ENCODE peak calls at places on chromosomes 7 and 10, in six cellular contexts. One of them, this sample, is unnamed.

GRCh38 chr10:129946868-129947267 is 17.2 kb downstream of the EBF3 start:
- DNase-seq in IMR-90: no peak
- DNase-seq in PC-9: no peak
- DNase-seq in K562: no peak
- DNase-seq in breast epithelium: no peak
- DNase-seq in thoracic aorta: no peak
- DNase-seq in this sample: no peak

GRCh38 chr7:94182066-94182465 is 177.9 kb upstream of the BET1 start:
- DNase-seq in IMR-90: peak; percentile 98
- DNase-seq in PC-9: no peak
- DNase-seq in K562: no peak
- DNase-seq in breast epithelium: no peak
- DNase-seq in thoracic aorta: no peak
- DNase-seq in this sample: peak; percentile 66

GRCh38 chr7:117072620-117073118 is 119.4 kb downstream of the ST7 start:
- DNase-seq in IMR-90: peak; percentile 71
- DNase-seq in PC-9: no peak
- DNase-seq in K562: no peak
- DNase-seq in breast epithelium: peak; percentile 77
- DNase-seq in thoracic aorta: peak; percentile 52
- DNase-seq in this sample: no peak

GRCh38 chr7:485188-486081 is 34.2 kb downstream of the PDGFA start:
- DNase-seq in IMR-90: peak; percentile 26
- DNase-seq in PC-9: no peak
- DNase-seq in K562: peak; percentile 60
- DNase-seq in breast epithelium: peak; percentile 85
- DNase-seq in thoracic aorta: no peak
- DNase-seq in this sample: no peak

GRCh38 chr10:48595533-48595932 is 9.3 kb downstream of the ARHGAP22 start:
- DNase-seq in IMR-90: no peak
- DNase-seq in PC-9: no peak
- DNase-seq in K562: no peak
- DNase-seq in breast epithelium: no peak
- DNase-seq in thoracic aorta: no peak
- DNase-seq in this sample: no peak

GRCh38 chr7:55983537-55983936 is 19.2 kb downstream of the NIPSNAP2 start:
- DNase-seq in IMR-90: no peak
- DNase-seq in PC-9: no peak
- DNase-seq in K562: no peak
- DNase-seq in breast epithelium: no peak
- DNase-seq in thoracic aorta: no peak
- DNase-seq in this sample: no peak

GRCh38 chr10:124095096-124095495 is 1.7 kb upstream of the CHST15 start:
- DNase-seq in IMR-90: no peak
- DNase-seq in PC-9: no peak
- DNase-seq in K562: no peak
- DNase-seq in breast epithelium: no peak
- DNase-seq in thoracic aorta: no peak
- DNase-seq in this sample: no peak

GRCh38 chr10:89535185-89536012 is at the start of gene SLC16A12:
- DNase-seq in IMR-90: no peak
- DNase-seq in PC-9: no peak
- DNase-seq in K562: no peak
- DNase-seq in breast epithelium: no peak
- DNase-seq in thoracic aorta: no peak
- DNase-seq in this sample: no peak

GRCh38 chr7:47292832-47293309 is 289.0 kb downstream of the TNS3 start:
- DNase-seq in IMR-90: peak; percentile 51
- DNase-seq in PC-9: no peak
- DNase-seq in K562: no peak
- DNase-seq in breast epithelium: no peak
- DNase-seq in thoracic aorta: no peak
- DNase-seq in this sample: no peak

GRCh38 chr10:72261323-72262018 is 12.3 kb upstream of the DDIT4 start:
- DNase-seq in IMR-90: no peak
- DNase-seq in PC-9: peak; percentile 76
- DNase-seq in K562: peak; percentile 54
- DNase-seq in breast epithelium: no peak
- DNase-seq in thoracic aorta: no peak
- DNase-seq in this sample: no peak

GRCh38 chr7:47819054-47819920 is 129.0 kb downstream of the PKD1L1 start:
- DNase-seq in IMR-90: peak; percentile 82
- DNase-seq in PC-9: peak; percentile 83
- DNase-seq in K562: peak; percentile 53
- DNase-seq in breast epithelium: peak; percentile 66
- DNase-seq in thoracic aorta: no peak
- DNase-seq in this sample: peak; percentile 23

GRCh38 chr7:28179081-28180030 is 1.2 kb downstream of the JAZF1 start:
- DNase-seq in IMR-90: no peak
- DNase-seq in PC-9: peak; percentile 46
- DNase-seq in K562: peak; percentile 81
- DNase-seq in breast epithelium: peak; percentile 47
- DNase-seq in thoracic aorta: no peak
- DNase-seq in this sample: no peak

GRCh38 chr10:99685232-99686041 is 26.1 kb downstream of the ENTPD7 start:
- DNase-seq in IMR-90: no peak
- DNase-seq in PC-9: no peak
- DNase-seq in K562: no peak
- DNase-seq in breast epithelium: no peak
- DNase-seq in thoracic aorta: no peak
- DNase-seq in this sample: no peak

GRCh38 chr10:7409045-7409731 is 1.6 kb downstream of the SFMBT2 start:
- DNase-seq in IMR-90: no peak
- DNase-seq in PC-9: no peak
- DNase-seq in K562: peak; percentile 41
- DNase-seq in breast epithelium: no peak
- DNase-seq in thoracic aorta: no peak
- DNase-seq in this sample: no peak

GRCh38 chr7:25662881-25663588 is 434.7 kb upstream of the NPVF start:
- DNase-seq in IMR-90: no peak
- DNase-seq in PC-9: no peak
- DNase-seq in K562: no peak
- DNase-seq in breast epithelium: peak; percentile 60
- DNase-seq in thoracic aorta: no peak
- DNase-seq in this sample: no peak

GRCh38 chr10:121033371-121033770 is 182.2 kb downstream of the WDR11 start:
- DNase-seq in IMR-90: no peak
- DNase-seq in PC-9: no peak
- DNase-seq in K562: no peak
- DNase-seq in breast epithelium: no peak
- DNase-seq in thoracic aorta: no peak
- DNase-seq in this sample: no peak

GRCh38 chr7:24427048-24427447 is 143.1 kb downstream of the NPY start:
- DNase-seq in IMR-90: no peak
- DNase-seq in PC-9: no peak
- DNase-seq in K562: no peak
- DNase-seq in breast epithelium: no peak
- DNase-seq in thoracic aorta: no peak
- DNase-seq in this sample: no peak

GRCh38 chr10:63716174-63716573 is 195.0 kb downstream of the REEP3 start:
- DNase-seq in IMR-90: no peak
- DNase-seq in PC-9: no peak
- DNase-seq in K562: no peak
- DNase-seq in breast epithelium: no peak
- DNase-seq in thoracic aorta: no peak
- DNase-seq in this sample: no peak

GRCh38 chr10:100008708-100009282 is 952 bp downstream of the DNMBP start:
- DNase-seq in IMR-90: no peak
- DNase-seq in PC-9: no peak
- DNase-seq in K562: no peak
- DNase-seq in breast epithelium: no peak
- DNase-seq in thoracic aorta: no peak
- DNase-seq in this sample: no peak

GRCh38 chr7:2603388-2603965 is 28.3 kb upstream of the TTYH3 start:
- DNase-seq in IMR-90: no peak
- DNase-seq in PC-9: no peak
- DNase-seq in K562: no peak
- DNase-seq in breast epithelium: no peak
- DNase-seq in thoracic aorta: no peak
- DNase-seq in this sample: no peak

GRCh38 chr7:106421181-106421762 is 136.5 kb upstream of the NAMPT start:
- DNase-seq in IMR-90: peak; percentile 95
- DNase-seq in PC-9: no peak
- DNase-seq in K562: no peak
- DNase-seq in breast epithelium: peak; percentile 69
- DNase-seq in thoracic aorta: peak; percentile 43
- DNase-seq in this sample: no peak

GRCh38 chr7:100366411-100367250 is 6.7 kb upstream of the PILRA start:
- DNase-seq in IMR-90: no peak
- DNase-seq in PC-9: no peak
- DNase-seq in K562: no peak
- DNase-seq in breast epithelium: no peak
- DNase-seq in thoracic aorta: no peak
- DNase-seq in this sample: no peak

GRCh38 chr7:71229201-71229600 is 97.3 kb downstream of the GALNT17 start:
- DNase-seq in IMR-90: no peak
- DNase-seq in PC-9: no peak
- DNase-seq in K562: no peak
- DNase-seq in breast epithelium: no peak
- DNase-seq in thoracic aorta: no peak
- DNase-seq in this sample: no peak

GRCh38 chr7:45573636-45574470 is at the start of gene ADCY1:
- DNase-seq in IMR-90: no peak
- DNase-seq in PC-9: no peak
- DNase-seq in K562: peak; percentile 85
- DNase-seq in breast epithelium: no peak
- DNase-seq in thoracic aorta: no peak
- DNase-seq in this sample: no peak

GRCh38 chr10:73159038-73159648 is 8.7 kb downstream of the ECD start:
- DNase-seq in IMR-90: peak; percentile 55
- DNase-seq in PC-9: peak; percentile 39
- DNase-seq in K562: peak; percentile 58
- DNase-seq in breast epithelium: no peak
- DNase-seq in thoracic aorta: no peak
- DNase-seq in this sample: no peak

GRCh38 chr7:50660040-50660829 is 95.0 kb upstream of the DDC start:
- DNase-seq in IMR-90: no peak
- DNase-seq in PC-9: no peak
- DNase-seq in K562: no peak
- DNase-seq in breast epithelium: no peak
- DNase-seq in thoracic aorta: no peak
- DNase-seq in this sample: no peak

GRCh38 chr10:123792579-123792978 is 99.0 kb downstream of the CPXM2 start:
- DNase-seq in IMR-90: no peak
- DNase-seq in PC-9: no peak
- DNase-seq in K562: no peak
- DNase-seq in breast epithelium: no peak
- DNase-seq in thoracic aorta: no peak
- DNase-seq in this sample: no peak

GRCh38 chr7:66837007-66837406 is 84.0 kb upstream of the TMEM248 start:
- DNase-seq in IMR-90: peak; percentile 34
- DNase-seq in PC-9: no peak
- DNase-seq in K562: peak; percentile 37
- DNase-seq in breast epithelium: no peak
- DNase-seq in thoracic aorta: no peak
- DNase-seq in this sample: no peak

GRCh38 chr10:24240001-24240751 is 31.2 kb downstream of the KIAA1217 start:
- DNase-seq in IMR-90: no peak
- DNase-seq in PC-9: no peak
- DNase-seq in K562: no peak
- DNase-seq in breast epithelium: no peak
- DNase-seq in thoracic aorta: no peak
- DNase-seq in this sample: no peak
- H3K4me3 ChIP-seq in IMR-90: no peak overlapping the region
- H3K4me3 ChIP-seq in PC-9: peak overlapping the region; percentile 63
- H3K4me3 ChIP-seq in K562: no peak overlapping the region
- H3K4me3 ChIP-seq in breast epithelium: no peak overlapping the region
- H3K4me3 ChIP-seq in thoracic aorta: peak overlapping the region; percentile 12
- H3K4me3 ChIP-seq in this sample: no peak overlapping the region

DNA sequence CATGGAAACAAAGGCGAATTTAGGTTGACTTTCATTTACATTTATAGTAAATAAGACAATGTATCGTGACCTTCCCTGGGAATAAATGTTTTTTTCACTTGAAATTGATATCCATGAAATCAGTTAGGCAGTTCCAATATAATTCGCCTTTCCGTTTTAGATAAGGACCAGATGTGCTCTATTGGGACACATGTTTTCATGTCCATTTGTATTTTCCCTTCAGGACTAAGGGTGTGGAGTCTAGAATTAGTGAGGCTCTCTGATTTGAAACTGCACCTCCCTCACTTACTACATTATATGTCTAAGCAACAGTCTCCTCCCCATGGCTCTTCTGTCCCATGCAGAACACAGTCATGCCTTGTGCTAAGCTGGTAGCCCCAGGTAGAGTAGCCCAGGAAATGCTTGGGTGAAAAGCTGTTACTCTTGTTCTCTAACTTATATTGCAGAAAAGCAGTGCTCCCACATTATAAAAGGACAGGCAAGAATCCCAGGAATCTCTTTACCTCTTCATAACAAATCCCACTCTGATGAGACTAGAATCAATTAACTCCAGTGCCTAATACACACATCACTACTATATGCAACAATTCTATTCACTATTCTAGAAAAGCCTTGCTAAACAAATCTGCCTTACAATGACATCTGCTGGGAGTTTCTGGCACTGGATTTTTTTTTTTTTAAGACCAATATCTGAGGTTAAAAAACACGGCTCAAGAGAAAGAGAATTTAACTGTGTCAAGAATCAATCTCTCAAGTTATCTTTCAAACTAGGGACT is 293.9 kb downstream of the SNX13 start:
- DNase-seq in IMR-90: peak; percentile 66
- DNase-seq in PC-9: peak; percentile 43
- DNase-seq in K562: no peak
- DNase-seq in breast epithelium: no peak
- DNase-seq in thoracic aorta: no peak
- DNase-seq in this sample: no peak
- TF ChIP-seq CTCF in IMR-90: peak; percentile 71
- TF ChIP-seq CTCF in PC-9: peak; percentile 71
- TF ChIP-seq CTCF in K562: no peak
- TF ChIP-seq CTCF in breast epithelium: no peak
- TF ChIP-seq CTCF in thoracic aorta: no peak
- TF ChIP-seq CTCF in this sample: peak; percentile 43

GRCh38 chr7:17863095-17863814 is 77.0 kb downstream of the SNX13 start:
- DNase-seq in IMR-90: no peak
- DNase-seq in PC-9: no peak
- DNase-seq in K562: no peak
- DNase-seq in breast epithelium: no peak
- DNase-seq in thoracic aorta: no peak
- DNase-seq in this sample: no peak

GRCh38 chr7:17863815-17864159 is 76.5 kb downstream of the SNX13 start:
- DNase-seq in IMR-90: no peak
- DNase-seq in PC-9: no peak
- DNase-seq in K562: no peak
- DNase-seq in breast epithelium: no peak
- DNase-seq in thoracic aorta: no peak
- DNase-seq in this sample: no peak
- H3K36me3 ChIP-seq in IMR-90: peaks cover 16% of the 10 kb centered on the region
- H3K36me3 ChIP-seq in PC-9: peaks cover 21% of the 10 kb centered on the region
- H3K36me3 ChIP-seq in K562: peaks cover 20% of the 10 kb centered on the region
- H3K36me3 ChIP-seq in breast epithelium: no peaks in the 10 kb centered on the region
- H3K36me3 ChIP-seq in thoracic aorta: peaks cover 8% of the 10 kb centered on the region
- H3K36me3 ChIP-seq in this sample: no peaks in the 10 kb centered on the region

DNA sequence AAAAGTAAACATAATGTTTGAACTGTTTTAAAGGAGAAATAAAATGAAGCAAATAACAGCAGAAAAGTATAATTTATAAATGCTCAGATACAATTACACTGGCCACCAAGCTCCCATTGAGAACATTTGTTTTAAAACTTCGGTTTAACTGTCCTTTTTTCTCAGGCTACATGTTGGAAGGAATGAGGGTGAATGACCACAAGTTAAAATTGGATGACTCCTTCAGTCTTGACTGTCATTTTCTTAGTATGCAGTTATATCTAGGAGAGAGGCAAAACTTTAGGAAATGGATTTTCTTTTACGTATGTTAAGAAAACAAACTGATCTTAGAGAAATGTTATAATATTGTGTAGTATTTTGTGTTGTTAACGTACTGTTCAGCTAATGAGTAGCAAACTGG is 5.0 kb downstream of the TRIM24 start:
- DNase-seq in IMR-90: peak; percentile 23
- DNase-seq in PC-9: no peak
- DNase-seq in K562: no peak
- DNase-seq in breast epithelium: no peak
- DNase-seq in thoracic aorta: no peak
- DNase-seq in this sample: no peak
- H3K4me3 ChIP-seq in IMR-90: no peak overlapping the region
- H3K4me3 ChIP-seq in PC-9: no peak overlapping the region
- H3K4me3 ChIP-seq in K562: no peak overlapping the region
- H3K4me3 ChIP-seq in breast epithelium: no peak overlapping the region
- H3K4me3 ChIP-seq in thoracic aorta: no peak overlapping the region
- H3K4me3 ChIP-seq in this sample: no peak overlapping the region